ENCODE peak calls at places on chromosomes 7 and 10, in five cellular contexts. G is GM12865, A is BJ, U is fibroblast of mammary gland, R is heart left ventricle. Z is an unnamed sample.

GRCh38 chr7:51455948-51456347 is 139.3 kb upstream of the COBL start:
- DNase-seq in A (no peak), U (no peak), R (no peak), G (no peak), Z (no peak)

GRCh38 chr7:44189286-44189992 is at the start of gene GCK:
- DNase-seq in R (no peak), A (no peak), U (no peak), G (no peak), Z (no peak)

GRCh38 chr7:53812135-53812534 is 730.0 kb upstream of the VSTM2A start:
- DNase-seq in A (no peak), U (no peak), R (no peak), G (no peak), Z (no peak)

GRCh38 chr10:76954838-76955237 is 682.8 kb downstream of the KCNMA1 start:
- DNase-seq in G (no peak), R (no peak), A (no peak), U (no peak), Z (peak; percentile 5)

GRCh38 chr7:96198047-96198636 is 123.8 kb downstream of the SLC25A13 start:
- DNase-seq in A (no peak), G (no peak), U (no peak), R (no peak), Z (no peak)

GRCh38 chr7:67343566-67343965 is 346.9 kb downstream of the TYW1 start:
- DNase-seq in A (no peak), U (no peak), G (no peak), R (no peak), Z (no peak)

GRCh38 chr10:8136745-8137144 is 82.3 kb downstream of the GATA3 start:
- DNase-seq in U (no peak), G (no peak), A (no peak), R (no peak), Z (no peak)

GRCh38 chr10:69222157-69223027 is 2.3 kb downstream of the HKDC1 start:
- DNase-seq in A (no peak), U (peak; percentile 64), G (peak; percentile 94), R (no peak), Z (peak; percentile 94)

GRCh38 chr10:119680668-119681070 is 29.5 kb downstream of the BAG3 start:
- DNase-seq in G (no peak), A (no peak), U (peak; percentile 49), R (no peak), Z (peak; percentile 99)

GRCh38 chr10:77578583-77579227 is 58.9 kb downstream of the KCNMA1 start:
- DNase-seq in R (no peak), U (peak; percentile 44), G (no peak), A (no peak), Z (peak; percentile 83)

DNA sequence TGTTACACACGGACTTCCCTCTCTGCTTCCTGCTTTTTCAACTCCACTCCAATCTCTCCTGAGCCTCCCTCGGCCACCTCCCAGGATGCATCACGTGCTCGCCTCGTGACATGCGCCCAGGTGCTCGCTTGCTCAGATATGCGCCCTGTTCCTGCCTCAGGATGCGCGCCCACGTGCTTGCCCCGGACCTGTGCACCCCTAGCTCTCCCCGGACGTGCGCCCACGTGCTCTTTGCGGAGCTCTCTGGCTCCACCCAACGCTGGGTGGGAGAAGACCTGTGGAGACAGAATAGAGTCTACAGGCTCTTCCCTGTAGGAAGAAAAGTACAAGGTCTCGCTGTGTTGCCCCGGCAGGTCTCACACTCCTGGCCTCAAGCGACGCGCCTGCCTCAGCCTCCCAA is 23.1 kb downstream of the PARD3 start:
- DNase-seq in A (no peak), R (no peak), U (no peak), G (no peak), Z (no peak)
- TF ChIP-seq CTCF in A (no peak), R (no peak), U (no peak), G (no peak), Z (no peak)

GRCh38 chr10:53209941-53210611 is 437.5 kb upstream of the MBL2 start:
- DNase-seq in A (no peak), G (peak; percentile 9), R (no peak), U (peak; percentile 0), Z (peak; percentile 60)
- TF ChIP-seq CTCF in A (no peak), G (no peak), R (peak; percentile 10), U (no peak), Z (peak; percentile 26)

DNA sequence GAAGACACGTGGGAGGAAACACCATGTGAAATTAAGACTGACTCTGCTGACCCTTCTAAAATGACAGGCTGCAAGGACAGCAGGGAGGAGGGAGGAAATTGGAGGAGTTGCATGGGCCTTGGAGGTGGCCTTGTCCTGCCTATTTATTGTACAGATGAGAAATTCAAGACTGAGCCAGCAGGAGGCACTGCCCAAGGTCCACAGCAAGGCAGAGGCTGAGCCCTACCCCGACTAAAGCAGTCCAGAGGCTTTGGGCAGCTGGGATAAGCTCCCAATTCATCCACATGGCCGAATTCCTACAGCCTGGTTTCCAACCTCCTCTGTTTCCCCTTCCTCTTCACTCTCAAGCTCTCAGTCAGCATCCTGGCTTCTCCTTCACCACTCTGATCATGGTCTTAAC is 215.9 kb upstream of the ZMIZ1 start:
- DNase-seq in R (no peak), U (peak; percentile 32), G (peak; percentile 17), A (no peak), Z (peak; percentile 10)
- TF ChIP-seq CTCF in R (peak; percentile 30), U (peak; percentile 37), G (peak; percentile 31), A (peak; percentile 15), Z (peak; percentile 41)

GRCh38 chr10:17235136-17235535 is 7.1 kb downstream of the VIM start:
- DNase-seq in R (no peak), U (peak; percentile 47), G (no peak), A (no peak), Z (no peak)
- TF ChIP-seq CTCF in R (no peak), U (peak; percentile 29), G (no peak), A (peak; percentile 35), Z (no peak)

GRCh38 chr7:131835141-131835540 is 278.7 kb upstream of the PODXL start:
- DNase-seq in G (no peak), A (no peak), U (no peak), R (no peak), Z (no peak)

GRCh38 chr7:131840291-131840690 is 283.9 kb upstream of the PODXL start:
- DNase-seq in R (no peak), G (no peak), A (no peak), U (no peak), Z (no peak)

DNA sequence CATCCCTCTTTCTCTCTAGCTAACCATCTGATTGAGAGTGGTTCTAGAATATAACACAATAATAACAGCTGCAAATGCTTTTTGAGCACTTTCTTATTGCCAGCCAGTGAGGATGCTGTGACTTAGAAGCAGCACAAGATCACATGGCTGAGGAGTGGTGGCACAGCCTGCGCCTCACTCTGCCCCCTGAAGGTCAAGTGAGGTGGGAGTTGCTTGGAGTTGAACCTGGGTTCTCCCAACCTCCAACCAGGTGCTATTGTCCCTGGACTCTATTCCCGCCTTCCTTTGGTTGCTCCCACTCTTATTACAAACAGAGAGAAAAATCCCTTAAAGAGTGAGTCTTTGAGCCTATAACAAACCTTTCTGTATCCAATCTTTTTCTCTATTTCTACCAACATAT is 280.3 kb upstream of the PODXL start:
- DNase-seq in R (no peak), U (no peak), G (no peak), A (no peak), Z (no peak)
- TF ChIP-seq CTCF in R (no peak), U (no peak), G (no peak), A (no peak), Z (no peak)

Z was measured in bronchial epithelial cell.